ENCODE peak calls at places on chromosomes 3 and 15, in four cellular contexts. K is H9, H is H1, E is IMR-90. P is an unnamed sample.
A peak's percentile ranks its signal among the peaks of the same experiment; 100 is the strongest.

GRCh38 chr15:70324001-70324974 is 226.6 kb upstream of the TLE3 start:
- DNase-seq in K (no peak), H (peak; percentile 8), E (peak; percentile 30), P (peak; percentile 56)

GRCh38 chr3:101950985-101951733 is 101.8 kb downstream of the NFKBIZ start:
- DNase-seq in K (no peak), H (no peak), E (no peak), P (no peak)

GRCh38 chr3:116391296-116392201 is 53.7 kb downstream of the LSAMP start:
- DNase-seq in K (no peak), H (no peak), E (no peak), P (no peak)

GRCh38 chr15:99407716-99408115 is 156.4 kb downstream of the LRRC28 start:
- DNase-seq in K (no peak), H (no peak), E (no peak), P (no peak)

GRCh38 chr3:49378249-49378899 is 20.2 kb upstream of the GPX1 start:
- DNase-seq in K (no peak), H (no peak), E (peak; percentile 37), P (peak; percentile 47)

GRCh38 chr15:22227961-22228762 is 147.8 kb downstream of the OR4M2 start:
- DNase-seq in K (no peak), H (no peak), E (no peak), P (no peak)

GRCh38 chr3:31934018-31934417 is 47.0 kb downstream of the OSBPL10 start:
- DNase-seq in K (no peak), H (no peak), E (no peak), P (peak; percentile 57)

GRCh38 chr3:177350051-177350565 is 152.8 kb upstream of the TBL1XR1 start:
- DNase-seq in K (no peak), H (no peak), E (no peak), P (no peak)

GRCh38 chr15:100158368-100158767 is 183.4 kb downstream of the ADAMTS17 start:
- DNase-seq in K (no peak), H (no peak), E (no peak), P (peak; percentile 7)

GRCh38 chr15:77616072-77616471 is 16.6 kb downstream of the LINGO1 start:
- DNase-seq in K (no peak), H (no peak), E (no peak), P (no peak)

GRCh38 chr3:197031315-197032285 is 2.0 kb upstream of the MELTF start:
- DNase-seq in K (no peak), H (no peak), E (peak; percentile 100), P (peak; percentile 94)

GRCh38 chr15:101193063-101193712 is 58.7 kb downstream of the CHSY1 start:
- DNase-seq in K (no peak), H (no peak), E (peak; percentile 35), P (no peak)

GRCh38 chr15:62183130-62183529 is 18.0 kb upstream of the C2CD4B start:
- DNase-seq in K (no peak), H (no peak), E (no peak), P (no peak)
- H4K5ac ChIP-seq in K (no peak overlapping the region), H (no peak overlapping the region), E (no peak overlapping the region), P (no peak overlapping the region)

GRCh38 chr3:9204253-9205005 is 45.0 kb downstream of the SRGAP3 start:
- DNase-seq in K (no peak), H (no peak), E (no peak), P (peak; percentile 83)
- H3K27ac ChIP-seq in K (no peak overlapping the region), H (no peak overlapping the region), E (no peak overlapping the region), P (peak overlapping the region; percentile 0)

GRCh38 chr3:104879919-104880318 is 486.8 kb upstream of the ALCAM start:
- DNase-seq in K (no peak), H (no peak), E (peak; percentile 79), P (no peak)
- H4K5ac ChIP-seq in K (no peak overlapping the region), H (no peak overlapping the region), E (peak overlapping the region; percentile 97), P (no peak overlapping the region)

GRCh38 chr3:151307131-151307530 is 9.5 kb downstream of the GPR87 start:
- DNase-seq in K (no peak), H (no peak), E (no peak), P (no peak)
- H3K27ac ChIP-seq in K (no peak overlapping the region), H (no peak overlapping the region), E (no peak overlapping the region), P (no peak overlapping the region)

GRCh38 chr3:158617982-158618875 is 26.1 kb upstream of the GFM1 start:
- DNase-seq in K (no peak), H (no peak), E (no peak), P (peak; percentile 39)
- H4K5ac ChIP-seq in K (no peak overlapping the region), H (no peak overlapping the region), E (no peak overlapping the region), P (no peak overlapping the region)

GRCh38 chr3:111278961-111279360 is 207.3 kb downstream of the NECTIN3 start:
- DNase-seq in K (no peak), H (no peak), E (no peak), P (no peak)

GRCh38 chr3:111282024-111282423 is 210.4 kb downstream of the NECTIN3 start:
- DNase-seq in K (no peak), H (no peak), E (no peak), P (no peak)

GRCh38 chr3:111283165-111283564 is 211.5 kb downstream of the NECTIN3 start:
- DNase-seq in K (no peak), H (no peak), E (no peak), P (no peak)

DNA sequence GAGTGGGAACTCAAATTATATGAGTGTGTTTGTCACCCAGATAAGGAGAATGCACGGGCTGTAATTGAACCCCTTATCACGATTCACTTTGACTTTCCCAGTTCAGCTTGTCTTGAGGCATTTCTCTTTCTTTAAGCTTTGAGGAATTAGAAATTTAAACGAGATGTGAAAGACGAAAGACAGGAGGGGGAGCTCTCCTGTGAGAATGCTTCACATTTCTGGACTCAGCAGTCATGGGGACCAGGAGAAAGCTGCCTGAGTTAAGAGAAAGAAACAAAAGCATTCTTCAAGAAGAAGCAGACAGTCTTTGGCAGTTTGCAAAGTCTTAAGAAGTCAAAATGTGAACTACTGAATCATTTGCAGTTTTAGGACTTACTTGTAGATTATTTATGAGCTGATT is 205.6 kb downstream of the NECTIN3 start:
- DNase-seq in K (no peak), H (no peak), E (peak; percentile 74), P (peak; percentile 86)
- H3K27ac ChIP-seq in K (no peak overlapping the region), H (no peak overlapping the region), E (no peak overlapping the region), P (no peak overlapping the region)

GRCh38 chr3:160490166-160490565 is 40.6 kb upstream of the TRIM59 start:
- DNase-seq in K (no peak), H (no peak), E (no peak), P (no peak)
- H4K5ac ChIP-seq in K (no peak overlapping the region), H (no peak overlapping the region), E (no peak overlapping the region), P (no peak overlapping the region)

GRCh38 chr3:15637131-15637951 is 35.8 kb downstream of the BTD start:
- DNase-seq in K (no peak), H (no peak), E (no peak), P (no peak)
- H3K27ac ChIP-seq in K (no peak overlapping the region), H (no peak overlapping the region), E (peak overlapping the region; percentile 76), P (no peak overlapping the region)